ENCODE peak calls at places on chromosomes 12 and 14, in seven cellular contexts. U, O, Q, K, A, M and S are unnamed samples.
A peak's percentile ranks its signal among the peaks of the same experiment; 100 is the strongest.

GRCh38 chr12:3976351-3976938 is 103.2 kb upstream of the PARP11 start:
- DNase-seq in M (no peak), A (no peak), U (no peak), O (no peak), K (no peak), Q (no peak), S (no peak)

GRCh38 chr12:8077207-8077606 is 4.9 kb upstream of the NECAP1 start:
- DNase-seq in Q (no peak), M (no peak), U (no peak), A (no peak), K (peak; percentile 62), O (no peak), S (peak; percentile 33)

GRCh38 chr12:2023365-2023764 is 19.1 kb upstream of the DCP1B start:
- DNase-seq in A (no peak), K (no peak), M (no peak), Q (peak; percentile 38), U (no peak), O (no peak), S (no peak)

GRCh38 chr12:31970199-31970598 is 11.0 kb downstream of the RESF1 start:
- DNase-seq in A (no peak), O (peak; percentile 30), M (no peak), Q (no peak), U (no peak), K (no peak), S (no peak)

GRCh38 chr12:4293942-4294505 is 20.5 kb downstream of the CCND2 start:
- DNase-seq in A (no peak), U (no peak), Q (no peak), M (no peak), O (no peak), K (no peak), S (no peak)

GRCh38 chr14:88729159-88729558 is 63.6 kb downstream of the EML5 start:
- DNase-seq in Q (no peak), K (peak; percentile 4), O (no peak), M (no peak), A (no peak), U (no peak), S (no peak)

GRCh38 chr14:65238456-65238855 is 136.1 kb upstream of the MAX start:
- DNase-seq in K (peak; percentile 82), A (no peak), O (peak; percentile 85), M (no peak), U (no peak), Q (no peak), S (no peak)

GRCh38 chr12:32087301-32087700 is 19.3 kb upstream of the BICD1 start:
- DNase-seq in Q (no peak), A (no peak), K (no peak), U (no peak), M (no peak), O (no peak), S (no peak)

GRCh38 chr12:51695241-51696010 is 104.4 kb downstream of the SCN8A start:
- DNase-seq in M (no peak), O (no peak), Q (peak; percentile 8), K (peak; percentile 56), A (no peak), U (no peak), S (no peak)

GRCh38 chr12:121764808-121765207 is 28.7 kb downstream of the RHOF start:
- DNase-seq in K (no peak), O (no peak), A (no peak), M (no peak), U (no peak), Q (no peak), S (no peak)

GRCh38 chr14:21796912-21797311 is 123.3 kb upstream of the OR4E1 start:
- DNase-seq in K (peak; percentile 1), M (no peak), U (no peak), Q (peak; percentile 70), O (no peak), A (no peak), S (no peak)

GRCh38 chr12:132056320-132056719 is 87.8 kb downstream of the DDX51 start:
- DNase-seq in U (no peak), A (no peak), K (no peak), M (no peak), O (no peak), Q (no peak), S (no peak)

GRCh38 chr12:69105101-69105613 is 134.2 kb upstream of the CPSF6 start:
- DNase-seq in Q (no peak), A (no peak), K (no peak), O (no peak), M (no peak), U (no peak), S (no peak)

GRCh38 chr14:96532632-96533031 is 30.4 kb downstream of the PAPOLA start:
- DNase-seq in K (no peak), Q (no peak), O (no peak), A (no peak), M (no peak), U (no peak), S (no peak)

GRCh38 chr12:25827747-25828146 is 130.7 kb upstream of the RASSF8 start:
- DNase-seq in U (no peak), Q (no peak), A (no peak), M (no peak), O (no peak), K (peak; percentile 28), S (no peak)

GRCh38 chr12:52010152-52010622 is 3.4 kb downstream of the TAMALIN start:
- DNase-seq in U (peak; percentile 63), O (peak; percentile 72), M (no peak), K (peak; percentile 83), Q (peak; percentile 86), A (peak; percentile 83), S (no peak)

GRCh38 chr12:43004908-43005307 is 415.4 kb upstream of the PRICKLE1 start:
- DNase-seq in Q (peak; percentile 25), A (no peak), M (no peak), K (no peak), U (no peak), O (no peak), S (no peak)

GRCh38 chr12:68958337-68958736 is 25.4 kb upstream of the CPM start:
- DNase-seq in A (no peak), K (no peak), Q (no peak), U (no peak), M (no peak), O (no peak), S (no peak)

GRCh38 chr12:114779647-114780046 is 95.7 kb upstream of the TBX3 start:
- DNase-seq in M (no peak), A (no peak), Q (no peak), U (no peak), O (no peak), K (no peak), S (no peak)

GRCh38 chr12:114936148-114937099 is 252.4 kb upstream of the TBX3 start:
- DNase-seq in K (peak; percentile 85), O (no peak), M (no peak), A (no peak), U (no peak), Q (no peak), S (no peak)

GRCh38 chr14:103273145-103273846 is 60.7 kb upstream of the EIF5 start:
- DNase-seq in O (no peak), U (no peak), M (no peak), Q (peak; percentile 57), K (no peak), A (no peak), S (no peak)

GRCh38 chr14:69483765-69484443 is 624 bp upstream of the PLEKHD1 start:
- DNase-seq in M (no peak), Q (peak; percentile 73), K (peak; percentile 13), O (no peak), A (no peak), U (peak; percentile 17), S (no peak)

GRCh38 chr12:106981781-106982180 is 5.2 kb downstream of the MTERF2 start:
- DNase-seq in U (no peak), K (peak; percentile 34), M (no peak), O (no peak), Q (no peak), A (no peak), S (no peak)

DNA sequence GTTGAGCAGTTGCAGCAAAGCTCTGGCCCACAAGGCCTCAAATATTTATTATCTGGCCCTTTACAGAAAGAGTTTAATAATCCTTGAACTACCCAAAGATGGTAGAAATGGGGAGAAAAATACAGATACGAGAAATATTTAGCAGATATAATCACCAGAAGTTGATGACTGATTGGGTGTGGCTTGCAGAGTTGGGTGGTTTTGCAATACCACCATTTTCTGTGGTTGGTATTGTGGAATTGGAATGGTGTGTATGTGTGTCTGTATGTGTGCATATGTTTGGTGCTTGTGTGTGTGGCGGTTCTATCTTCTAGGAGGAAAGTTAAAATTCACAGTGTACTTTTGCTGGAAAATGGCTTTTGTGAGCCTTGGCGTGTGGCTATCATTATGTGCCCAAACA is 85.4 kb upstream of the MANSC4 start:
- DNase-seq in M (no peak), U (no peak), Q (no peak), K (peak; percentile 52), O (no peak), A (no peak), S (peak; percentile 41)
- H3K27ac ChIP-seq in M (no peak overlapping the region), U (no peak overlapping the region), Q (no peak overlapping the region), K (no peak overlapping the region), O (no peak overlapping the region), A (no peak overlapping the region), S (no peak overlapping the region)

GRCh38 chr12:6181583-6182278 is 18.5 kb upstream of the CD9 start:
- DNase-seq in M (no peak), A (no peak), K (no peak), U (no peak), Q (no peak), O (no peak), S (no peak)
- H3K27ac ChIP-seq in M (no peak overlapping the region), A (peak overlapping the region; percentile 89), K (peak overlapping the region; percentile 38), U (peak overlapping the region; percentile 5), Q (no peak overlapping the region), O (peak overlapping the region; percentile 79), S (peak overlapping the region; percentile 66)

DNA sequence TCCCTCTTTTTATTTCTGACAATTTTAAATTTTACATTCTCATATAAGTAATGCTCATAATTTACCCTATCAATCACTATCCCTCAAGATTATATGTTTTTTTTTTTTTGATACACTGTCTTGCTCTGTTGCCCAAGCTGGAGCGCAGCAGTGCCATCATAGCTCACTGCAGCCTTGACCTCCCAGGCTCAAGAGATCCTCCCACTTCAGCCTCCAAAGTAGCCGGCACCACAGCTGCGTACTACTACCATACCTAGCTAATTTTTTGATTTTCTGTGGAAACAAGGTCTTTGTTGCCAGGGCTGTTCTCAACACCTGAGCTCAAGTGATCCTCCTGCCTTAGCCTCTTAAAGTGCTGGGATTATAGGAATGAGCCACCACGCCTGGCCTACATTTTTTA is 4.4 kb downstream of the DUSP16 start:
- DNase-seq in M (no peak), O (no peak), A (no peak), U (no peak), K (no peak), Q (no peak), S (no peak)
- H3K27ac ChIP-seq in M (no peak overlapping the region), O (peak overlapping the region; percentile 93), A (no peak overlapping the region), U (no peak overlapping the region), K (no peak overlapping the region), Q (peak overlapping the region; percentile 64), S (no peak overlapping the region)

GRCh38 chr12:88642675-88643431 is 62.6 kb upstream of the KITLG start:
- DNase-seq in A (no peak), U (peak; percentile 23), K (no peak), M (no peak), O (no peak), Q (no peak), S (no peak)

GRCh38 chr12:88638956-88639355 is 58.7 kb upstream of the KITLG start:
- DNase-seq in O (no peak), Q (no peak), M (no peak), U (no peak), A (no peak), K (peak; percentile 50), S (no peak)

GRCh38 chr12:88643685-88644084 is 63.4 kb upstream of the KITLG start:
- DNase-seq in O (no peak), M (no peak), Q (no peak), K (peak; percentile 28), A (no peak), U (no peak), S (no peak)

GRCh38 chr12:88638388-88638787 is 58.1 kb upstream of the KITLG start:
- DNase-seq in A (no peak), M (no peak), K (peak; percentile 26), Q (peak; percentile 20), U (no peak), O (no peak), S (no peak)

GRCh38 chr12:88639361-88639760 is 59.1 kb upstream of the KITLG start:
- DNase-seq in K (peak; percentile 72), M (no peak), A (no peak), Q (no peak), O (no peak), U (no peak), S (no peak)
- H3K27ac ChIP-seq in K (peak overlapping the region; percentile 9), M (no peak overlapping the region), A (peak overlapping the region; percentile 6), Q (peak overlapping the region; percentile 8), O (no peak overlapping the region), U (peak overlapping the region; percentile 18), S (peak overlapping the region; percentile 36)